ENCODE peak calls at places on chromosomes 6 and 20, in eight cellular contexts. N is tibial nerve, J is H54, H is NB4, B is testis, C is ovary, X is Peyer's patch, G is suprapubic skin. M is an unnamed sample.

GRCh38 chr20:47281376-47281775 is 75.1 kb downstream of the ZMYND8 start:
- DNase-seq in N (no peak), J (no peak), H (no peak), B (no peak), C (no peak), X (no peak), G (no peak), M (no peak)

GRCh38 chr20:55472704-55473103 is 532.6 kb downstream of the CBLN4 start:
- DNase-seq in N (no peak), J (no peak), H (peak; percentile 5), B (no peak), C (no peak), X (no peak), G (no peak), M (no peak)

GRCh38 chr6:134519456-134519855 is 201.5 kb upstream of the SGK1 start:
- DNase-seq in N (no peak), J (no peak), H (peak; percentile 85), B (peak; percentile 35), C (no peak), X (no peak), G (no peak), M (no peak)

GRCh38 chr20:15139522-15139921 is 802.1 kb upstream of the FLRT3 start:
- DNase-seq in N (no peak), J (no peak), H (no peak), B (no peak), C (no peak), X (no peak), G (no peak), M (no peak)

GRCh38 chr6:139287868-139288267 is 3.9 kb downstream of the TXLNB start:
- DNase-seq in N (no peak), J (no peak), H (no peak), B (no peak), C (no peak), X (no peak), G (no peak), M (no peak)

GRCh38 chr6:89843070-89843469 is 13.4 kb downstream of the CASP8AP2 start:
- DNase-seq in N (no peak), J (no peak), H (no peak), B (no peak), C (no peak), X (no peak), G (no peak), M (no peak)

GRCh38 chr20:4973330-4974097 is 27.8 kb downstream of the SLC23A2 start:
- DNase-seq in N (peak; percentile 29), J (no peak), H (peak; percentile 25), B (peak; percentile 81), C (peak; percentile 87), X (peak; percentile 57), G (no peak), M (peak; percentile 9)

GRCh38 chr6:127343753-127344659 is 597 bp upstream of the ECHDC1 start:
- DNase-seq in N (no peak), J (no peak), H (peak; percentile 51), B (peak; percentile 18), C (no peak), X (no peak), G (no peak), M (peak; percentile 62)

GRCh38 chr20:44709797-44710196 is 5.4 kb upstream of the CCN5 start:
- DNase-seq in N (no peak), J (no peak), H (no peak), B (no peak), C (no peak), X (no peak), G (no peak), M (no peak)

GRCh38 chr6:166942393-166943168 is 13.8 kb downstream of the RNASET2 start:
- DNase-seq in N (no peak), J (no peak), H (peak; percentile 64), B (no peak), C (no peak), X (no peak), G (no peak), M (peak; percentile 81)

GRCh38 chr6:160080097-160080496 is 41.5 kb upstream of the SLC22A1 start:
- DNase-seq in N (no peak), J (no peak), H (no peak), B (no peak), C (no peak), X (no peak), G (no peak), M (no peak)

GRCh38 chr20:38132910-38133501 is 32.1 kb downstream of the TGM2 start:
- DNase-seq in N (no peak), J (no peak), H (no peak), B (no peak), C (peak; percentile 17), X (no peak), G (no peak), M (no peak)

GRCh38 chr6:32796848-32797776 is 19.7 kb downstream of the HLA-DOB start:
- DNase-seq in N (peak; percentile 82), J (no peak), H (peak; percentile 78), B (peak; percentile 92), C (peak; percentile 85), X (peak; percentile 80), G (peak; percentile 86), M (peak; percentile 53)

GRCh38 chr6:109834595-109835437 is 143.3 kb upstream of the GPR6 start:
- DNase-seq in N (no peak), J (no peak), H (no peak), B (no peak), C (no peak), X (no peak), G (no peak), M (no peak)

GRCh38 chr6:4736371-4736873 is 39.8 kb upstream of the CDYL start:
- DNase-seq in N (no peak), J (no peak), H (no peak), B (peak; percentile 43), C (no peak), X (no peak), G (no peak), M (no peak)

GRCh38 chr20:7622399-7622961 is 317.8 kb downstream of the HAO1 start:
- DNase-seq in N (no peak), J (no peak), H (no peak), B (no peak), C (no peak), X (no peak), G (no peak), M (no peak)

GRCh38 chr6:128158496-128158895 is 257.6 kb upstream of the THEMIS start:
- DNase-seq in N (no peak), J (no peak), H (no peak), B (no peak), C (no peak), X (no peak), G (no peak), M (no peak)

GRCh38 chr20:45343867-45344721 is 4.1 kb downstream of the SDC4 start:
- DNase-seq in N (no peak), J (peak; percentile 73), H (peak; percentile 91), B (no peak), C (no peak), X (peak; percentile 58), G (no peak), M (peak; percentile 36)

GRCh38 chr6:117265425-117266266 is at the start of gene VGLL2:
- DNase-seq in N (no peak), J (no peak), H (no peak), B (peak; percentile 67), C (no peak), X (no peak), G (no peak), M (no peak)

GRCh38 chr6:132820629-132821381 is 6.4 kb downstream of the RPS12 start:
- DNase-seq in N (no peak), J (no peak), H (peak; percentile 60), B (no peak), C (no peak), X (no peak), G (no peak), M (peak; percentile 16)
- TF ChIP-seq POLR2A in N (no peak), J (no peak), H (no peak), B (no peak), C (no peak), X (no peak), G (no peak), M (peak; percentile 81)

GRCh38 chr6:77037439-77037838 is 425.9 kb downstream of the HTR1B start:
- DNase-seq in N (no peak), J (no peak), H (no peak), B (no peak), C (no peak), X (no peak), G (no peak), M (no peak)
- TF ChIP-seq POLR2A in N (no peak), J (no peak), H (no peak), B (no peak), C (no peak), X (no peak), G (no peak), M (no peak)

DNA sequence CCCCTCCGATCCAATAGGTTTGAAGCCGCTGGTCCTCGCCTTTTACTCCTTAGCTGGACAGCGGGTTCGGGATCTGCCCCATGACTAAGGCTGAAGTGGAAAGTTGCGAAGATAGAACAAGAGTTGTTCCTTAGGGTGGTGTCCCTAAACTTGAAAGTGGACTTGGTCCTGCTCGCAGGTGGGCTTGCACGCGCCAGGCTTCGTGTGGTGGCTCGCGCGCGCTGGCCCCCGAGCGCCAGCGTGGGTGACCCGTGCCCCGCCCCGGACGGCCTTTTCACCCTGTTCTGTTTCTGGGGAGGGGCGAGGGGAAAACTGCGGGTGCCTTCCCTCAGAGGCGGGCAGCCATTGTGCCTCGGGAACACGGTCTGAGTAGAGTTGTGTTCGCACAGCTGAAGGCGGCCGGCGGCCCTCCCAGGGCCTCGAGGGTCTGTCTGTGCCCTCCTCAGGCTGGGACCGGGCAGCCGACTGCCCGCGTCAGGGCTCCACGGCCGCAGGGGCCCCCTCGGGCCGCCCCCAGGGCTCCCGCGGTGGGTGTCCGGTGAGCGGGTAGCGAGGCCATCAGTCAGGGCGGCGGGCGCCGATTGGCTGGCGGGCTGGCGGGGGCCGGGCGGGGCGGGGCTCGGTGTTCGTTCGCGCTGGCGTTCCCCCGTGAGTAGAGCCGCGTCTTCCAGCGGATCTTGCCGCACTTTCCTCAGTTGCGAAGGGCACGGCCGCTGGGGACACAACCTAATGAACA is 33.0 kb downstream of the RREB1 start:
- DNase-seq in N (peak; percentile 85), J (peak; percentile 87), H (peak; percentile 93), B (peak; percentile 94), C (peak; percentile 91), X (peak; percentile 95), G (peak; percentile 94), M (peak; percentile 93)
- TF ChIP-seq POLR2A in N (peak; percentile 79), J (peak; percentile 45), H (peak; percentile 64), B (peak; percentile 30), C (peak; percentile 67), X (no peak), G (peak; percentile 81), M (peak; percentile 83)

GRCh38 chr20:3227511-3227910 is 11.5 kb downstream of the SLC4A11 start:
- DNase-seq in N (no peak), J (no peak), H (no peak), B (no peak), C (no peak), X (no peak), G (no peak), M (no peak)
- TF ChIP-seq POLR2A in N (no peak), J (no peak), H (no peak), B (no peak), C (no peak), X (no peak), G (no peak), M (no peak)